ENCODE peak calls at places on chromosomes 11 and 22, in seven cellular contexts. G, J, Q, B, E, C and N are unnamed samples.

GRCh38 chr22:45537734-45538181 is 35.1 kb downstream of the FBLN1 start:
- DNase-seq in Q (no peak), J (peak), E (peak), C (no peak), G (no peak), B (peak), N (no peak)

GRCh38 chr22:46002757-46003270 is 25.9 kb upstream of the WNT7B start:
- DNase-seq in Q (no peak), B (peak), C (no peak), E (no peak), G (no peak), J (peak), N (no peak)

GRCh38 chr11:110907629-110908028 is 195.4 kb upstream of the ARHGAP20 start:
- DNase-seq in Q (no peak), J (peak), E (peak), B (no peak), G (no peak), C (peak), N (no peak)

GRCh38 chr11:85795712-85796487 is 15.0 kb downstream of the SYTL2 start:
- DNase-seq in E (no peak), Q (no peak), J (no peak), B (no peak), C (no peak), G (no peak), N (no peak)

GRCh38 chr22:40176921-40177737 is 596 bp upstream of the TNRC6B start:
- DNase-seq in B (no peak), Q (peak), E (peak), C (peak), G (peak), J (peak), N (no peak)

GRCh38 chr11:45857834-45858492 is 10.7 kb downstream of the CRY2 start:
- DNase-seq in C (no peak), E (peak), B (peak), G (no peak), Q (no peak), J (peak), N (no peak)

GRCh38 chr11:122743949-122744876 is 88.7 kb downstream of the UBASH3B start:
- DNase-seq in Q (no peak), E (no peak), B (peak), C (peak), G (no peak), J (no peak), N (peak)

GRCh38 chr11:124897681-124898680 is at the start of gene ROBO4:
- DNase-seq in Q (no peak), G (no peak), C (no peak), B (peak), J (peak), E (peak), N (peak)

GRCh38 chr22:31625661-31626426 is 36.2 kb downstream of the PISD start:
- DNase-seq in G (peak), J (no peak), Q (peak), E (peak), C (no peak), B (peak), N (no peak)

GRCh38 chr22:29202231-29203192 is 3.2 kb upstream of the EMID1 start:
- DNase-seq in Q (peak), B (no peak), C (peak), E (no peak), G (no peak), J (peak), N (peak)

GRCh38 chr11:57343825-57344224 is 5.7 kb downstream of the P2RX3 start:
- DNase-seq in J (no peak), G (no peak), B (no peak), Q (no peak), E (no peak), C (no peak), N (no peak)

GRCh38 chr11:61485080-61485479 is 23.5 kb upstream of the LRRC10B start:
- DNase-seq in Q (no peak), E (no peak), G (no peak), C (no peak), J (no peak), B (no peak), N (no peak)

GRCh38 chr11:93477684-93478234 is 65.4 kb downstream of the SMCO4 start:
- DNase-seq in B (no peak), C (no peak), G (no peak), J (no peak), Q (no peak), E (no peak), N (no peak)

GRCh38 chr11:76234704-76235232 is 28.5 kb upstream of the WNT11 start:
- DNase-seq in E (no peak), G (no peak), B (peak), Q (no peak), C (peak), J (no peak), N (peak)

GRCh38 chr11:27207025-27207650 is 155.9 kb downstream of the CCDC34 start:
- DNase-seq in E (no peak), J (peak), C (no peak), G (no peak), B (no peak), Q (peak), N (no peak)

GRCh38 chr22:23398701-23399366 is 181.3 kb downstream of the IGLL1 start:
- DNase-seq in Q (no peak), J (no peak), B (peak), C (no peak), E (no peak), G (no peak), N (no peak)

GRCh38 chr11:76230392-76230791 is 24.1 kb upstream of the WNT11 start:
- DNase-seq in Q (no peak), E (no peak), C (no peak), G (no peak), B (no peak), J (no peak), N (no peak)

GRCh38 chr11:36711104-36711825 is 113.2 kb upstream of the RAG2 start:
- DNase-seq in J (no peak), B (no peak), Q (peak), E (no peak), C (peak), G (no peak), N (no peak)

GRCh38 chr11:112852141-112852853 is 108.9 kb upstream of the NCAM1 start:
- DNase-seq in G (no peak), E (peak), Q (no peak), B (no peak), C (no peak), J (peak), N (no peak)

GRCh38 chr11:112844530-112844929 is 116.7 kb upstream of the NCAM1 start:
- DNase-seq in G (no peak), B (peak), E (no peak), J (no peak), C (no peak), Q (no peak), N (no peak)

GRCh38 chr11:112841719-112842118 is 119.5 kb upstream of the NCAM1 start:
- DNase-seq in Q (no peak), G (no peak), J (no peak), B (no peak), E (no peak), C (no peak), N (no peak)

DNA sequence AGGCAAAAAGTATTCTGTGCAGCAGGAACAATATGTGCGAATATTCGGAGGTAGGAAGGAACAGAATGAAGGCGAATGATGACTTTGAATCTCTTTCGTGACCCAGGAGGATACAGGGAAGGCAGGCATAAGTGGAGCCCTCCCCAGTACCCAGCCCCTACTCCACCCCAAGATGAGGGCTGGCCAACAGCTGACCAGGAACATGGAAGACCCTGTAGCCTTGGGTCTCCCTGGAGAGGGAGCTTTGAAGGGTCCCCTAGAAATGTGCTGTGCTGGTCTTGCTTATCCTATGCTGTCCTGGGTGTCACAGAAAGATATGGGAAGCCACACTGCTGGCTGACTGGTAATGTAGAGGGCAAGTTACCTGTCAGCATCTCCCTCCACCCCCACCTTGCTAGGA is 113.7 kb upstream of the NCAM1 start:
- DNase-seq in E (no peak), G (no peak), B (no peak), C (no peak), J (no peak), Q (no peak), N (no peak)
- TF ChIP-seq CTCF in E (no peak), G (no peak), B (no peak), C (no peak), J (no peak), Q (no peak), N (no peak)

GRCh38 chr11:135037828-135038227 is 625.8 kb upstream of the B3GAT1 start:
- DNase-seq in C (no peak), G (no peak), Q (no peak), E (no peak), B (no peak), J (no peak), N (no peak)

GRCh38 chr11:135035282-135035681 is 623.2 kb upstream of the B3GAT1 start:
- DNase-seq in B (no peak), C (no peak), J (no peak), G (no peak), E (no peak), Q (no peak), N (no peak)

GRCh38 chr11:135036488-135037297 is 624.7 kb upstream of the B3GAT1 start:
- DNase-seq in C (no peak), G (no peak), E (no peak), J (no peak), Q (peak), B (no peak), N (no peak)

GRCh38 chr11:135033545-135033944 is 621.5 kb upstream of the B3GAT1 start:
- DNase-seq in Q (peak), J (no peak), G (peak), B (no peak), C (no peak), E (no peak), N (no peak)
- TF ChIP-seq CTCF in Q (peak), J (no peak), G (peak), B (no peak), C (no peak), E (no peak), N (no peak)

DNA sequence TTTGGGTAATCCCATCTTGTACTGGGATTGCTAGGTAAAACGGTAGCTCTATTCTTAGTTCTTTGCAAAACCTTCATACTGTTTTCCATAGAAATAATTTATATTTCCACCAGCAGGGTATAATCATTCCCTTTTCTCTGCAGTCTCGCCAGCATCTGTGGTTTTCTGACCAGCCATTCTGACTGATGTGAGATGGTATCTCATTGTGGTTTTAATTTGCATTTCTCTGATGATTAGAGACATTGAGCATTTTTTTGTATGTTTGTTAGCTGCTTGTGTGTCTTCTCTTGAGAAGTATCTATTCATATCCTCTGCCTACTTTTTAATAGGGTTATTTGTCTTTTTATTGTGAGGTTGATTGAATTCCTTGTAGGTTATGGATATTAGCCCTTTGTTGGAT is 220.9 kb downstream of the PGR start:
- DNase-seq in J (peak), G (no peak), B (no peak), Q (no peak), C (no peak), E (no peak), N (no peak)
- TF ChIP-seq CTCF in J (no peak), G (no peak), B (no peak), Q (no peak), C (no peak), E (no peak), N (no peak)

DNA sequence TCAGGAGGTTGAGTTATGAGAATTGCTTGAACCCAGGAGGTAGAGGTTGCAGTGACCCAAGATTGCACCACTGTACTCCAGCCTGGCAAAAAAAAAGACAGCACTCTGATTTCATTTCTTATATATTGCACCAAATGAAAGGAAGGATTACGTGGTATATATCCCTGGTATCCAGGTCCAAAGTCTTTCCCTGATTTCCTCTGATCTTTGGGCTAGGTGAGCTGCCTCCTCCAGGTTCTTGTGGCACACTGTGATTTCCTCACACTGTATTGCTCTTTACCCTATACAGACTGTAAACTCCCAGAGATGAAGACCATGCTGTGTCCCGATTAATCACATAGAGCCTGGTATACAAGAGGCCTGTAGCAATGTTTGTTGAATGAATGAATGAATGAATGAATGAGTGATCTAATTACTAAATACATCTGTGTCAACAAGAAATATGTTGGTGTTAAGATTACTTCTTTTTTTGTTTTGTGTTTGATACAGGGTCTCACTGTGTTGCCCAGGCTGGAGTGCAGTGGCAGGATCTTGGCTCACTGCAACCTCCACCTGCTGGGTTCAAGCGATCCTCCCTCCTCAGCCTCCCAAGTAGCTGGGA is 9.3 kb upstream of the POLD3 start:
- DNase-seq in G (no peak), J (no peak), B (no peak), Q (no peak), C (no peak), E (no peak), N (no peak)
- TF ChIP-seq CTCF in G (no peak), J (no peak), B (no peak), Q (no peak), C (no peak), E (no peak), N (no peak)

GRCh38 chr22:30245985-30246901 is at the start of gene LIF:
- DNase-seq in B (no peak), J (peak), E (peak), G (peak), C (no peak), Q (peak), N (peak)
- TF ChIP-seq CTCF in B (no peak), J (no peak), E (peak), G (no peak), C (peak), Q (no peak), N (peak)

GRCh38 chr22:49699928-49700498 is 127.7 kb downstream of the BRD1 start:
- DNase-seq in J (no peak), B (no peak), G (no peak), Q (no peak), C (no peak), E (no peak), N (no peak)

GRCh38 chr22:49703391-49703926 is 124.2 kb downstream of the BRD1 start:
- DNase-seq in E (no peak), J (no peak), C (no peak), B (no peak), G (no peak), Q (no peak), N (no peak)

GRCh38 chr22:49701380-49702067 is 126.1 kb downstream of the BRD1 start:
- DNase-seq in B (no peak), J (no peak), E (no peak), C (peak), G (no peak), Q (peak), N (no peak)

GRCh38 chr22:49703990-49704344 is 123.7 kb downstream of the BRD1 start:
- DNase-seq in Q (no peak), B (no peak), C (no peak), J (no peak), G (no peak), E (no peak), N (no peak)

GRCh38 chr22:49702068-49702397 is 125.6 kb downstream of the BRD1 start:
- DNase-seq in Q (no peak), E (no peak), G (no peak), B (no peak), C (no peak), J (no peak), N (no peak)
- TF ChIP-seq CTCF in Q (no peak), E (no peak), G (no peak), B (no peak), C (peak), J (no peak), N (no peak)

DNA sequence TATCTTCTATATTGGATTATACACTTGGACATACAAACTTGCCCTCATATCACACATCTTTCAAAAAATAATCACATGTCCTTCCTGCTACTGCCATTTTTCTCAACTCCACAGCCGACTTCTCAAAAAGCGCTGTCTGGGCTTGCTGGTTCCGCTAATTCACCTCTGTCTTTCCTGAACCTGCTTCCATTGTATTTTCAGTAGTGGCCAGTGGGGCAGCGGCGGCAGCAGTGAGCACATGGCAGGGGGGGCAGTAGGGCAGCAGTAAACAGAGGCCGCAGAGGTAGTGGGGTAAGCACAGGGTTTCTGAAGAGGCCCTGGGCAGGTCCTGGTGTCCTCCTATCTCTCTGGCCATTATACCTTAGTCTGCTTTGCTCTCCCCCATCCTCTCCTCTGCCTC is 126.3 kb downstream of the RRAS2 start:
- DNase-seq in C (no peak), G (no peak), B (no peak), E (no peak), Q (peak), J (no peak), N (no peak)
- TF ChIP-seq CTCF in C (peak), G (peak), B (no peak), E (peak), Q (peak), J (no peak), N (no peak)

DNA sequence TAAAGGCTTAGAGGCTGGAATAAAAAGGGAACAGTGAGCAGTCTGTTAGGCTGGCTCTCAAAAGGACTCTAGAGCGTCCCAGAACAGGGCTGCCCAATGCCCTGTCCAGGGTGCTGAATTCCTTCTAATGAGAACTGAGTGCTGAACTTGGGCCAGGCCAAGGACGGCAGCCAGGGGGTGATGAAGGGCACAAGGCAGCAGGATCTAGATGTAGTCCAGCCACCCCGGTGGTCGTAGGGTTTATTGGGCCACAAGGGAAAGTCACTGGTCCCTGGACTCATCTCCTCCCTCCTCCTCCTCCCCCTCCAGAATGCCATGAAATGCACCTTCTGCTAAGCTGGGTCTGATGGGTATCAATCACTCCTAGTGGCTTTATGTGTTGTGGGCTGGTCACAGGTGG is 19.2 kb downstream of the NPTXR start:
- DNase-seq in J (peak), B (peak), G (peak), E (peak), C (peak), Q (peak), N (peak)
- TF ChIP-seq CTCF in J (peak), B (no peak), G (peak), E (peak), C (peak), Q (peak), N (no peak)